ENCODE peak calls at places on chromosomes 6 and 20, in seven cellular contexts. U is foreskin fibroblast, C is Calu3, D is GM13976, F is adrenal gland, Y is thoracic aorta, N is WTC11. R is an unnamed sample.

GRCh38 chr6:139863356-139863755 is 488.9 kb upstream of the CITED2 start:
- DNase-seq in U (peak; percentile 54), C (no peak), D (no peak), F (no peak), Y (no peak), N (no peak), R (no peak)

GRCh38 chr6:2029130-2029794 is 216.1 kb downstream of the GMDS start:
- DNase-seq in U (no peak), C (no peak), D (no peak), F (no peak), Y (no peak), N (no peak), R (no peak)

GRCh38 chr6:837380-837779 is 144.4 kb upstream of the EXOC2 start:
- DNase-seq in U (no peak), C (no peak), D (no peak), F (no peak), Y (no peak), N (no peak), R (no peak)

GRCh38 chr20:44572551-44573500 is 9.6 kb upstream of the PKIG start:
- DNase-seq in U (peak; percentile 84), C (no peak), D (no peak), F (peak; percentile 67), Y (no peak), N (no peak), R (no peak)

GRCh38 chr6:14260839-14261238 is 143.3 kb downstream of the CD83 start:
- DNase-seq in U (no peak), C (no peak), D (no peak), F (no peak), Y (no peak), N (no peak), R (no peak)

GRCh38 chr6:42345696-42346416 is 105.9 kb downstream of the TRERF1 start:
- DNase-seq in U (no peak), C (no peak), D (no peak), F (no peak), Y (no peak), N (no peak), R (no peak)

GRCh38 chr20:21376631-21377030 is 20.7 kb downstream of the NKX2-4 start:
- DNase-seq in U (no peak), C (no peak), D (no peak), F (no peak), Y (no peak), N (no peak), R (no peak)

GRCh38 chr6:56638760-56639159 is 3.9 kb downstream of the DST start:
- DNase-seq in U (no peak), C (no peak), D (no peak), F (no peak), Y (no peak), N (no peak), R (no peak)

GRCh38 chr6:119079288-119079809 is 885 bp upstream of the FAM184A start:
- DNase-seq in U (peak; percentile 40), C (peak; percentile 4), D (no peak), F (no peak), Y (no peak), N (no peak), R (no peak)

GRCh38 chr6:112331306-112331705 is 15.8 kb upstream of the RFPL4B start:
- DNase-seq in U (peak; percentile 52), C (no peak), D (no peak), F (no peak), Y (no peak), N (no peak), R (no peak)

GRCh38 chr6:11273406-11274065 is 41.1 kb upstream of the NEDD9 start:
- DNase-seq in U (no peak), C (peak; percentile 40), D (no peak), F (no peak), Y (no peak), N (no peak), R (no peak)

GRCh38 chr6:9482030-9482731 is 932.7 kb downstream of the TFAP2A start:
- DNase-seq in U (peak; percentile 92), C (peak; percentile 27), D (no peak), F (no peak), Y (no peak), N (no peak), R (no peak)

GRCh38 chr6:157461000-157461915 is 80.3 kb downstream of the ZDHHC14 start:
- DNase-seq in U (no peak), C (peak; percentile 20), D (peak; percentile 82), F (no peak), Y (no peak), N (peak; percentile 46), R (peak; percentile 80)

GRCh38 chr20:43322851-43323250 is 133.1 kb upstream of the PTPRT start:
- DNase-seq in U (no peak), C (no peak), D (no peak), F (no peak), Y (no peak), N (no peak), R (no peak)

GRCh38 chr20:49320460-49320859 is 42.6 kb upstream of the ZNFX1 start:
- DNase-seq in U (no peak), C (peak; percentile 58), D (no peak), F (no peak), Y (no peak), N (peak; percentile 57), R (no peak)

GRCh38 chr20:3846740-3847418 is at the start of gene MAVS:
- DNase-seq in U (peak; percentile 76), C (peak; percentile 83), D (peak; percentile 97), F (peak; percentile 89), Y (peak; percentile 36), N (peak; percentile 90), R (peak; percentile 95)

GRCh38 chr20:33131949-33132822 is 35.8 kb upstream of the BPIFA2 start:
- DNase-seq in U (no peak), C (no peak), D (no peak), F (no peak), Y (no peak), N (peak; percentile 22), R (no peak)

GRCh38 chr20:43832096-43832816 is 82.4 kb upstream of the TOX2 start:
- DNase-seq in U (no peak), C (no peak), D (no peak), F (no peak), Y (no peak), N (no peak), R (no peak)

GRCh38 chr6:134165827-134166226 is 113.4 kb upstream of the SLC2A12 start:
- DNase-seq in U (no peak), C (no peak), D (no peak), F (no peak), Y (no peak), N (no peak), R (no peak)

GRCh38 chr6:3841711-3842565 is 7.2 kb upstream of the FAM50B start:
- DNase-seq in U (peak; percentile 83), C (no peak), D (no peak), F (no peak), Y (no peak), N (no peak), R (no peak)

GRCh38 chr6:99608886-99609482 is 2.4 kb downstream of the PRDM13 start:
- DNase-seq in U (no peak), C (no peak), D (no peak), F (no peak), Y (no peak), N (no peak), R (no peak)

GRCh38 chr6:9095671-9096260 is 660.4 kb upstream of the SLC35B3 start:
- DNase-seq in U (no peak), C (no peak), D (no peak), F (no peak), Y (no peak), N (no peak), R (no peak)

GRCh38 chr6:10685092-10685769 is 9.2 kb downstream of the C6orf52 start:
- DNase-seq in U (no peak), C (no peak), D (no peak), F (no peak), Y (no peak), N (no peak), R (no peak)

GRCh38 chr6:10138917-10139316 is 276.0 kb downstream of the TFAP2A start:
- DNase-seq in U (no peak), C (no peak), D (no peak), F (no peak), Y (no peak), N (no peak), R (no peak)

GRCh38 chr6:140153703-140154102 is 779.3 kb upstream of the CITED2 start:
- DNase-seq in U (peak; percentile 47), C (no peak), D (no peak), F (no peak), Y (no peak), N (no peak), R (no peak)

GRCh38 chr6:28943223-28943556 is 19.4 kb upstream of the TRIM27 start:
- DNase-seq in U (no peak), C (no peak), D (no peak), F (no peak), Y (no peak), N (no peak), R (no peak)

GRCh38 chr20:7379206-7379605 is 561.1 kb downstream of the HAO1 start:
- DNase-seq in U (no peak), C (no peak), D (no peak), F (no peak), Y (no peak), N (no peak), R (no peak)

GRCh38 chr6:118580585-118581419 is 32.7 kb downstream of the PLN start:
- DNase-seq in U (peak; percentile 61), C (peak; percentile 34), D (peak; percentile 22), F (peak; percentile 89), Y (no peak), N (peak; percentile 26), R (peak; percentile 25)

GRCh38 chr6:141598487-141598886 is 534.2 kb upstream of the GJE1 start:
- DNase-seq in U (peak; percentile 18), C (no peak), D (no peak), F (no peak), Y (no peak), N (no peak), R (no peak)

GRCh38 chr6:141593311-141593710 is 539.4 kb upstream of the GJE1 start:
- DNase-seq in U (no peak), C (no peak), D (no peak), F (no peak), Y (no peak), N (no peak), R (no peak)

GRCh38 chr6:141594874-141595273 is 537.9 kb upstream of the GJE1 start:
- DNase-seq in U (no peak), C (no peak), D (no peak), F (no peak), Y (no peak), N (no peak), R (no peak)
- TF ChIP-seq CTCF in U (no peak), C (no peak), D (no peak), F (no peak), Y (no peak), N (no peak), R (no peak)

GRCh38 chr6:72579865-72580264 is 42.0 kb upstream of the KCNQ5 start:
- DNase-seq in U (no peak), C (no peak), D (no peak), F (no peak), Y (no peak), N (no peak), R (no peak)
- TF ChIP-seq CTCF in U (no peak), C (no peak), D (no peak), F (no peak), Y (no peak), N (no peak), R (no peak)

GRCh38 chr6:67933278-67933677 is 701.8 kb upstream of the ADGRB3 start:
- DNase-seq in U (no peak), C (no peak), D (peak; percentile 1), F (no peak), Y (no peak), N (peak; percentile 45), R (no peak)
- TF ChIP-seq CTCF in U (no peak), C (no peak), D (no peak), F (no peak), Y (no peak), N (no peak), R (no peak)

GRCh38 chr20:57272883-57273282 is 6.4 kb upstream of the BMP7 start:
- DNase-seq in U (no peak), C (no peak), D (no peak), F (no peak), Y (no peak), N (no peak), R (no peak)
- TF ChIP-seq CTCF in U (no peak), C (no peak), D (no peak), F (no peak), Y (no peak), N (no peak), R (no peak)

R was measured in GM10248.